ENCODE peak calls at places on chromosomes 12 and 14, in seven cellular contexts. F is Caco-2; U is CD8-positive, alpha-beta T cell; V is HepG2; K is dorsolateral prefrontal cortex; B is kidney epithelial cell; T is BE2C. I is an unnamed sample.

GRCh38 chr12:14892726-14893442 is 7.2 kb upstream of the MGP start:
- DNase-seq in U (no peak), K (no peak), B (no peak), V (peak; percentile 5), F (no peak), T (peak; percentile 40), I (no peak)

GRCh38 chr14:69553221-69553620 is 21.4 kb downstream of the CCDC177 start:
- DNase-seq in K (no peak), F (no peak), T (no peak), U (no peak), V (no peak), B (no peak), I (no peak)

GRCh38 chr14:73786632-73786941 is 65.0 kb upstream of the PTGR2 start:
- DNase-seq in F (peak; percentile 55), T (peak; percentile 56), V (no peak), K (no peak), U (no peak), B (no peak), I (no peak)

GRCh38 chr14:58171090-58171489 is 19.1 kb upstream of the ARMH4 start:
- DNase-seq in V (peak; percentile 79), T (peak; percentile 93), B (peak; percentile 81), U (no peak), F (peak; percentile 90), K (peak; percentile 23), I (peak; percentile 45)

GRCh38 chr12:92530706-92531105 is 172.1 kb upstream of the PLEKHG7 start:
- DNase-seq in T (no peak), K (no peak), U (no peak), F (no peak), B (no peak), V (no peak), I (no peak)

GRCh38 chr14:24809147-24809546 is 175.2 kb upstream of the GZMB start:
- DNase-seq in V (no peak), U (no peak), B (no peak), T (no peak), F (no peak), K (no peak), I (no peak)

GRCh38 chr14:24315807-24316596 is 4.7 kb downstream of the LTB4R start:
- DNase-seq in U (no peak), T (peak; percentile 50), F (peak; percentile 71), K (no peak), V (peak; percentile 65), B (no peak), I (no peak)

GRCh38 chr14:65134651-65135579 is 32.6 kb upstream of the MAX start:
- DNase-seq in T (no peak), U (no peak), F (no peak), K (no peak), B (no peak), V (no peak), I (no peak)

GRCh38 chr12:109763201-109763841 is 49.7 kb downstream of the FAM222A start:
- DNase-seq in K (no peak), B (peak; percentile 38), V (no peak), U (no peak), T (peak; percentile 32), F (peak; percentile 34), I (no peak)

GRCh38 chr14:53553221-53553620 is 400.1 kb upstream of the DDHD1 start:
- DNase-seq in U (no peak), K (no peak), T (no peak), V (no peak), B (no peak), F (no peak), I (no peak)

GRCh38 chr14:22549981-22550670 is 38.9 kb downstream of the DAD1 start:
- DNase-seq in V (no peak), K (no peak), U (no peak), T (no peak), F (no peak), B (no peak), I (no peak)

GRCh38 chr12:14416658-14417057 is 51.2 kb downstream of the ATF7IP start:
- DNase-seq in V (peak; percentile 33), T (peak; percentile 22), K (no peak), B (peak; percentile 25), F (no peak), U (no peak), I (no peak)

GRCh38 chr12:21644516-21644915 is 13.1 kb downstream of the LDHB start:
- DNase-seq in U (no peak), V (no peak), F (no peak), T (no peak), B (no peak), K (no peak), I (no peak)

GRCh38 chr14:101843665-101844064 is 82.2 kb downstream of the PPP2R5C start:
- DNase-seq in U (no peak), V (no peak), T (no peak), F (no peak), K (no peak), B (no peak), I (no peak)

GRCh38 chr14:88856786-88857366 is 32.4 kb downstream of the TTC8 start:
- DNase-seq in F (no peak), V (no peak), K (no peak), B (no peak), U (no peak), T (no peak), I (no peak)

GRCh38 chr14:67680121-67680602 is 5.7 kb upstream of the VTI1B start:
- DNase-seq in U (no peak), T (no peak), K (no peak), B (no peak), V (no peak), F (no peak), I (no peak)

GRCh38 chr14:64193821-64194220 is 100.3 kb downstream of the ESR2 start:
- DNase-seq in F (no peak), B (no peak), U (no peak), K (no peak), T (no peak), V (peak; percentile 5), I (no peak)

GRCh38 chr12:111482464-111482863 is 76.7 kb downstream of the SH2B3 start:
- DNase-seq in T (no peak), F (no peak), B (no peak), U (no peak), V (no peak), K (no peak), I (no peak)
- TF ChIP-seq CTCF in T (peak; percentile 27), F (no peak), B (peak; percentile 24), U (peak; percentile 19), V (no peak), K (peak; percentile 35), I (peak; percentile 26)

GRCh38 chr12:45989857-45990467 is 412 bp downstream of the SCAF11 start:
- DNase-seq in K (peak; percentile 44), V (peak; percentile 45), B (no peak), F (peak; percentile 76), T (peak; percentile 63), U (peak; percentile 25), I (no peak)

GRCh38 chr12:45989277-45989856 is 1.0 kb downstream of the SCAF11 start:
- DNase-seq in U (no peak), F (no peak), K (no peak), V (no peak), B (no peak), T (no peak), I (no peak)

GRCh38 chr12:45986646-45987338 is 3.6 kb downstream of the SCAF11 start:
- DNase-seq in F (no peak), U (no peak), B (no peak), K (no peak), T (no peak), V (no peak), I (no peak)

GRCh38 chr12:45988259-45988658 is 2.1 kb downstream of the SCAF11 start:
- DNase-seq in K (no peak), F (no peak), U (no peak), B (no peak), V (no peak), T (no peak), I (no peak)

DNA sequence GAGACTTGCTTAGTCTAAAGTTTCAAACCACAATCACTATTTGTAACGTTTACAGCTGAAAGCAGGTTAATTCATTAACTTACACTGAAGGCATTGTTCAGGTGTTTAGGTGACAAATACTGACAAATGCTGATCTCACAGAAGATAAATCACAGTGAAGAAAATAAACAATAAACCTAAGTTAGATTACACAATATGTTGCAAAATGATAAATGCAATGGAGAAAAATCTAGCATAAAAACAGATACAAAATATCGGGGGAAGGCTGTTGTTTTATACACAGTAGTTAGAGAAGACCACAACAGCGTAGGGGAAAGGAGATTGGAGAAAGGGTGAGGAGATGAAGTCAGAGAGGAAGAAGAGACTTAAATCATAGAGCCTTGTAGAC is 3.0 kb downstream of the SCAF11 start:
- DNase-seq in F (no peak), B (no peak), U (no peak), T (no peak), V (no peak), K (no peak), I (no peak)
- H3K27me3 ChIP-seq in F (no peaks in the 10 kb centered on the region), B (no peaks in the 10 kb centered on the region), U (no peaks in the 10 kb centered on the region), T (no peaks in the 10 kb centered on the region), V (no peaks in the 10 kb centered on the region), K (no peaks in the 10 kb centered on the region), I (no peaks in the 10 kb centered on the region)

GRCh38 chr14:72736791-72737559 is 156.9 kb downstream of the DPF3 start:
- DNase-seq in B (no peak), U (no peak), V (no peak), F (no peak), K (no peak), T (peak; percentile 74), I (peak; percentile 19)

GRCh38 chr14:72739446-72740405 is 154.2 kb downstream of the DPF3 start:
- DNase-seq in V (no peak), U (no peak), F (no peak), K (no peak), T (no peak), B (no peak), I (no peak)

GRCh38 chr14:72738181-72738611 is 155.7 kb downstream of the DPF3 start:
- DNase-seq in U (no peak), V (no peak), F (no peak), K (no peak), B (no peak), T (peak; percentile 50), I (no peak)

GRCh38 chr14:72737560-72737943 is 156.3 kb downstream of the DPF3 start:
- DNase-seq in F (no peak), K (no peak), B (no peak), V (no peak), T (peak; percentile 87), U (no peak), I (no peak)

DNA sequence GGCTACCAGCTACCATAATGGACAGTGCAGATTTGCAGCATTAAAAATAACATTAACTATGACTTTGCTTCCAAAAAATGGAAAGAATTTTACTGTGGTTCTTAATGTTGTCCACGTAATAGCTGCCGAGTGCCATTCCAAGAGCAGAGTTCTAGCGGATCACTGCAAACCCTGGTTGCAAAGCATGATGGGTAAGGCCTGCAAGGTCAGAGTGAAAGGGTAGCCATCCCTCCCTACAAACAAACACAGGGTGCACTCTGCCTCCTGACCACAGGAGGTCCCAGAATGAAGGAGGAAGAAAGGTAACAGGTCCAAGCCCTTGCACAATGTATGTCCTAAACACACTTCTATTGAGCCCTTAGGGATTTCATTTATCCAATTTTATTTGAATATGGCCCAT is 157.6 kb downstream of the DPF3 start:
- DNase-seq in U (no peak), K (no peak), T (peak; percentile 65), V (peak; percentile 46), F (no peak), B (no peak), I (peak; percentile 50)
- TF ChIP-seq CTCF in U (no peak), K (no peak), T (peak; percentile 63), V (peak; percentile 53), F (peak; percentile 25), B (no peak), I (peak; percentile 41)

DNA sequence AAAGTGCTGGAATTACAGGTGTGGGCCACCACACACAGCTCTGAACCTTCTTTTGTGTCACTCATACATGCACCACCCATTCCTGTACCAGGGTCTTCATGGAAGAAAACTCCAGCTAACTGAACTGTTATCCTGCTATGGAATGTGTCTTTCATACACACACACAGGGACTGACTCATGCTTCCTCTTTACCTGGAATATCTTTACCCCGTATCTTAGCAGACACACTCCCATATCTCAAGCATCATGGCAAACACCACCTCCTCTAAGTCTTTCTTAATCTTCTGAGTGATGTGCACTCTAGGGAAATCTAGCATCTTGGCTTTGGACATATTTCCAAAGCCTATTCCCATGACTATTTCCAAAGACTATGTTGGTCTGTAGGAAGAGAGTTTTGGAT is 35.0 kb upstream of the DTX1 start:
- DNase-seq in K (no peak), T (no peak), F (no peak), V (no peak), B (no peak), U (no peak), I (no peak)
- H3K27me3 ChIP-seq in K (no peaks in the 10 kb centered on the region), T (no peaks in the 10 kb centered on the region), F (no peaks in the 10 kb centered on the region), V (peaks cover 3% of the 10 kb centered on the region), B (no peaks in the 10 kb centered on the region), U (peaks cover 3% of the 10 kb centered on the region), I (no peaks in the 10 kb centered on the region)

I was measured in BJ.